ENCODE peak calls at places on chromosomes 6 and 20, in seven cellular contexts. One of them, this sample, is unnamed.

GRCh38 chr6:159633196-159633595 is 59.8 kb downstream of the SOD2 start:
- DNase-seq in GM20000: no peak
- DNase-seq in left ventricle myocardium inferior: no peak
- DNase-seq in GM12864: no peak
- DNase-seq in heart left ventricle: no peak
- DNase-seq in psoas muscle: no peak
- DNase-seq in A549: peak
- DNase-seq in this sample: no peak

GRCh38 chr6:83853178-83853967 is at the start of gene RIPPLY2:
- DNase-seq in A549: no peak
- DNase-seq in left ventricle myocardium inferior: peak
- DNase-seq in GM20000: peak
- DNase-seq in GM12864: no peak
- DNase-seq in psoas muscle: peak
- DNase-seq in heart left ventricle: peak
- DNase-seq in this sample: peak

GRCh38 chr6:169972736-169973135 is 221.3 kb downstream of the ERMARD start:
- DNase-seq in GM12864: no peak
- DNase-seq in left ventricle myocardium inferior: peak
- DNase-seq in A549: no peak
- DNase-seq in GM20000: no peak
- DNase-seq in heart left ventricle: peak
- DNase-seq in psoas muscle: no peak
- DNase-seq in this sample: no peak

GRCh38 chr20:25245461-25245860 is 2.4 kb upstream of the PYGB start:
- DNase-seq in GM20000: no peak
- DNase-seq in GM12864: no peak
- DNase-seq in psoas muscle: no peak
- DNase-seq in left ventricle myocardium inferior: no peak
- DNase-seq in heart left ventricle: no peak
- DNase-seq in A549: no peak
- DNase-seq in this sample: no peak

GRCh38 chr6:145866449-145867401 is 52.1 kb upstream of the FBXO30 start:
- DNase-seq in GM12864: peak
- DNase-seq in psoas muscle: no peak
- DNase-seq in left ventricle myocardium inferior: no peak
- DNase-seq in GM20000: peak
- DNase-seq in A549: no peak
- DNase-seq in heart left ventricle: no peak
- DNase-seq in this sample: no peak

GRCh38 chr6:169795196-169795595 is 43.8 kb downstream of the ERMARD start:
- DNase-seq in left ventricle myocardium inferior: no peak
- DNase-seq in psoas muscle: no peak
- DNase-seq in A549: no peak
- DNase-seq in GM20000: no peak
- DNase-seq in heart left ventricle: no peak
- DNase-seq in GM12864: no peak
- DNase-seq in this sample: no peak

GRCh38 chr20:38049800-38050199 is 16.3 kb downstream of the RPRD1B start:
- DNase-seq in left ventricle myocardium inferior: no peak
- DNase-seq in psoas muscle: no peak
- DNase-seq in GM20000: no peak
- DNase-seq in GM12864: no peak
- DNase-seq in A549: no peak
- DNase-seq in heart left ventricle: no peak
- DNase-seq in this sample: no peak

GRCh38 chr20:45630366-45630765 is 718 bp downstream of the WFDC9 start:
- DNase-seq in GM20000: no peak
- DNase-seq in psoas muscle: no peak
- DNase-seq in A549: no peak
- DNase-seq in left ventricle myocardium inferior: no peak
- DNase-seq in heart left ventricle: no peak
- DNase-seq in GM12864: no peak
- DNase-seq in this sample: no peak

GRCh38 chr20:61113731-61114130 is 138.3 kb upstream of the CDH4 start:
- DNase-seq in GM20000: no peak
- DNase-seq in A549: no peak
- DNase-seq in heart left ventricle: no peak
- DNase-seq in left ventricle myocardium inferior: no peak
- DNase-seq in GM12864: no peak
- DNase-seq in psoas muscle: no peak
- DNase-seq in this sample: no peak

GRCh38 chr6:148867851-148868250 is 121.0 kb downstream of the UST start:
- DNase-seq in A549: no peak
- DNase-seq in heart left ventricle: no peak
- DNase-seq in GM20000: no peak
- DNase-seq in left ventricle myocardium inferior: no peak
- DNase-seq in GM12864: no peak
- DNase-seq in psoas muscle: no peak
- DNase-seq in this sample: no peak

GRCh38 chr6:142026471-142026870 is 106.3 kb upstream of the GJE1 start:
- DNase-seq in A549: no peak
- DNase-seq in left ventricle myocardium inferior: no peak
- DNase-seq in psoas muscle: no peak
- DNase-seq in heart left ventricle: no peak
- DNase-seq in GM20000: no peak
- DNase-seq in GM12864: no peak
- DNase-seq in this sample: no peak

DNA sequence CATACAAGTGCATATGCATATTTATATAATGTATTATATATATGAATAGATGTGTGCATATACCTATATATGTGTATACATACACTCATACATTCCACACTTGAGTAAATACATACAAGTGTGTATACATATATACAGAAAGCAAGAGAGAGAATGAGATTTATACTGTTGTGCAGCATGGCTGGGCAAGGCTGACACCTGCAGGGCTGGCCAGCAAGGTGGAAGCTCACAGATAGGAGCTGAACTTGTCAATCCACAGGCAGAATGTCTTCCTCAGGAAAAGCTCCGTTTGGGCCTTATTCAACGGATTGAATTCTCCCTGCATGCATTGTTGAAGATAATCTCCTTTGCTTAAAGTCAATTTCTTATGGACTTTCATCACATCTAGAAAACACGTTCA is 256.7 kb downstream of the ZNF217 start:
- DNase-seq in GM20000: no peak
- DNase-seq in left ventricle myocardium inferior: no peak
- DNase-seq in A549: no peak
- DNase-seq in psoas muscle: no peak
- DNase-seq in GM12864: no peak
- DNase-seq in heart left ventricle: no peak
- DNase-seq in this sample: no peak
- TF ChIP-seq CTCF in GM20000: no peak
- TF ChIP-seq CTCF in left ventricle myocardium inferior: no peak
- TF ChIP-seq CTCF in A549: no peak
- TF ChIP-seq CTCF in psoas muscle: no peak
- TF ChIP-seq CTCF in GM12864: no peak
- TF ChIP-seq CTCF in heart left ventricle: no peak
- TF ChIP-seq CTCF in this sample: no peak

GRCh38 chr6:5422321-5422915 is 161.1 kb downstream of the FARS2 start:
- DNase-seq in heart left ventricle: no peak
- DNase-seq in GM20000: peak
- DNase-seq in left ventricle myocardium inferior: no peak
- DNase-seq in psoas muscle: no peak
- DNase-seq in A549: no peak
- DNase-seq in GM12864: no peak
- DNase-seq in this sample: no peak
- TF ChIP-seq CTCF in heart left ventricle: peak
- TF ChIP-seq CTCF in GM20000: peak
- TF ChIP-seq CTCF in left ventricle myocardium inferior: peak
- TF ChIP-seq CTCF in psoas muscle: peak
- TF ChIP-seq CTCF in A549: peak
- TF ChIP-seq CTCF in GM12864: peak
- TF ChIP-seq CTCF in this sample: peak

DNA sequence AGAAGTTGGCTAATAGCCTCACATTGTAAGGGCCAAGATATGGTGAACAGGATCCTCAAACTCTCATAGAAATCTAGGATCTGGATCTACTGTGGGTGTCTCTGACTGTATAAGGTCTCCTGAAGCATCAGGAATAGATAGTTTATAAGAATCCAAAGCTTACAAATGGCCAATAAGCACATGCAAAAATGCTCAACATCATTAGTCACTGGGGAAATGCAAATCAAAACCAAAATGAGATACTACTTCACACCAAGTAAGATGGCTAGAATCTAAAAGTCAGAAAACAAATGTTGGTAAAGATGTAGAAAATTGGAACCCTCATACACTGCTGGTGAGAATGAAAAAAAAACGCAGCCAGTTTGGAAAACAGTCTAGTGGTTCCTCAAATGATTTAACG is 14.3 kb upstream of the RNF182 start:
- DNase-seq in psoas muscle: no peak
- DNase-seq in A549: no peak
- DNase-seq in GM12864: no peak
- DNase-seq in heart left ventricle: no peak
- DNase-seq in GM20000: no peak
- DNase-seq in left ventricle myocardium inferior: no peak
- DNase-seq in this sample: no peak
- TF ChIP-seq CTCF in psoas muscle: no peak
- TF ChIP-seq CTCF in A549: no peak
- TF ChIP-seq CTCF in GM12864: no peak
- TF ChIP-seq CTCF in heart left ventricle: no peak
- TF ChIP-seq CTCF in GM20000: no peak
- TF ChIP-seq CTCF in left ventricle myocardium inferior: no peak
- TF ChIP-seq CTCF in this sample: no peak

GRCh38 chr20:32021091-32021490 is 10.9 kb downstream of the CCM2L start:
- DNase-seq in GM20000: no peak
- DNase-seq in GM12864: no peak
- DNase-seq in heart left ventricle: no peak
- DNase-seq in A549: no peak
- DNase-seq in psoas muscle: no peak
- DNase-seq in left ventricle myocardium inferior: no peak
- DNase-seq in this sample: no peak

GRCh38 chr20:32019156-32019510 is 8.9 kb downstream of the CCM2L start:
- DNase-seq in GM12864: no peak
- DNase-seq in A549: peak
- DNase-seq in heart left ventricle: no peak
- DNase-seq in GM20000: peak
- DNase-seq in left ventricle myocardium inferior: no peak
- DNase-seq in psoas muscle: no peak
- DNase-seq in this sample: no peak

GRCh38 chr20:32018269-32019155 is 8.3 kb downstream of the CCM2L start:
- DNase-seq in psoas muscle: no peak
- DNase-seq in heart left ventricle: peak
- DNase-seq in GM20000: peak
- DNase-seq in GM12864: no peak
- DNase-seq in A549: peak
- DNase-seq in left ventricle myocardium inferior: peak
- DNase-seq in this sample: no peak

GRCh38 chr20:32019563-32020463 is 9.6 kb downstream of the CCM2L start:
- DNase-seq in left ventricle myocardium inferior: no peak
- DNase-seq in heart left ventricle: no peak
- DNase-seq in A549: no peak
- DNase-seq in GM20000: no peak
- DNase-seq in GM12864: no peak
- DNase-seq in psoas muscle: no peak
- DNase-seq in this sample: no peak

DNA sequence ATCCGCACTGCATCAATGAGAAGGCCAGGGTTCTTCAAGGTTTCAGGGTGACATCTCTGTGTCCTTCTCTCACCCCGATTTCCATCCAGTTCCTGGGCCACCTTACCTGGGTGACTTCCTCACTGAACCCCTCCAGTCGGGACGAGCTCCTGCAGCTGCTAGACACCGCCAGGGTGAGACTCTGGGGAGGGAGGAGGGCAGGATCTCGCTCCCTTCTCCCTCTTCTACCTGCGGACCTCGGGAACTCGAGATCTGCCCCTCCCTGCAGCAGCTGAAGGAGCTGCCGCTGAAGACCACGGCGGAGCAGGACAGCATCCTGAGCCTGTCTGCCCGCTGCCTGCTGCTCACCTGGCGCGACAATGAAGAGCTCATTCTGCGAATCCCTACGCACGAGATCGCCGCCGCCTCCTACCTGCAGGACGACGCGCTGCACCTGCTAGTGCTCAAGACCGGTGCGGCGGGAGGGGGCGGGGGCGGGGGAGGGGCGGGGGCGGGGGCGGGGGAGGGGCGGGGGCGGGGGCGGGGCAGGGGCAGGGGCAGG is 7.5 kb downstream of the CCM2L start:
- DNase-seq in A549: peak
- DNase-seq in GM12864: no peak
- DNase-seq in heart left ventricle: no peak
- DNase-seq in left ventricle myocardium inferior: no peak
- DNase-seq in GM20000: peak
- DNase-seq in psoas muscle: no peak
- DNase-seq in this sample: no peak
- TF ChIP-seq CTCF in A549: no peak
- TF ChIP-seq CTCF in GM12864: peak
- TF ChIP-seq CTCF in heart left ventricle: no peak
- TF ChIP-seq CTCF in left ventricle myocardium inferior: no peak
- TF ChIP-seq CTCF in GM20000: no peak
- TF ChIP-seq CTCF in psoas muscle: no peak
- TF ChIP-seq CTCF in this sample: no peak

DNA sequence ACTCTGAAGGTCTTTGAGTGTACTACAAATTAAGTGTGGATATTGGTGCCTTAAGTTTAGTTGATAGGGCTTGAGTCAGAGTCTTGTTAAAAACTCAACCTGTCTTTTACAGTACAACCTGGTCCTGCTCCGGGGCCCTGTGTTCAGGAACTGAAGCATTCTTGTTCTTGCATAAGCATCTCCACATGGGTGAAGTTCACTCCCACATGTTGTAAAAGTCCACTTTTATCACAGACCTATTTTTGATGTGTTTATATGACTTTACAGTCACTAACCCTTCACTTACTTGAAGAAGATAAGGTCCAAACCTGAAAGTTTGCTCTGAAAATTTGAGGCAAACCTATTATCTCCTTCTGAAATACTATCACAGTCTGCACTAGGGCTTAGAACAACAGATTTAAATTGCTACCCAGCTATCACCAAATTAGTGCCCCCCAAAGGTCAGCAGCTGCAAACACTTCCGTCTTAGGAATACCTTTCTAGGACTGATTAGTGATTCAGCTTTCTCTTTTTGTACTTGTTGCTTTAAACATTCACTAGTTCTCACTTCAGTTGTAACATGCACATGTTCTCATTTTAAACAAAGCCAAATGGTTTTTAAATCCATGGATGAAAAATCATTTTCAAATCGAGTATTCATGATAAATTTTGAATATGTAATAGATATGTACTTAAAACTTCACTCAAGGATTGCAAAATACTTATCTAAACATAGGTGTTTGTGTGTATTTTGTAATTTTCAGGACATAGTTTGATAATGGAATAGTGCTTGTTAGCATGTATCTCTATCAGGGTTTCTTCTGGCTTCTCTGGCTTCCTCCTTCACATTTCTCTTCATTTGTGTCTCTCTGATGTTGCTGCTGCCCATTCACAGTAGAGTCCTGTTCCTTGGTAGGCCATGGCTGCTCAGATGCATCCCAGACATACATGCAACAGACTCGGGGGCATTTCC is 469.8 kb upstream of the SOX4 start:
- DNase-seq in psoas muscle: no peak
- DNase-seq in heart left ventricle: no peak
- DNase-seq in GM12864: no peak
- DNase-seq in GM20000: no peak
- DNase-seq in A549: no peak
- DNase-seq in left ventricle myocardium inferior: no peak
- DNase-seq in this sample: no peak
- TF ChIP-seq CTCF in psoas muscle: no peak
- TF ChIP-seq CTCF in heart left ventricle: no peak
- TF ChIP-seq CTCF in GM12864: no peak
- TF ChIP-seq CTCF in GM20000: no peak
- TF ChIP-seq CTCF in A549: no peak
- TF ChIP-seq CTCF in left ventricle myocardium inferior: no peak
- TF ChIP-seq CTCF in this sample: no peak

GRCh38 chr6:36914227-36914794 is 28.6 kb downstream of the C6orf89 start:
- DNase-seq in A549: peak
- DNase-seq in GM12864: no peak
- DNase-seq in left ventricle myocardium inferior: no peak
- DNase-seq in GM20000: no peak
- DNase-seq in heart left ventricle: no peak
- DNase-seq in psoas muscle: no peak
- DNase-seq in this sample: no peak
- TF ChIP-seq CTCF in A549: peak
- TF ChIP-seq CTCF in GM12864: no peak
- TF ChIP-seq CTCF in left ventricle myocardium inferior: peak
- TF ChIP-seq CTCF in GM20000: no peak
- TF ChIP-seq CTCF in heart left ventricle: no peak
- TF ChIP-seq CTCF in psoas muscle: peak
- TF ChIP-seq CTCF in this sample: peak